ENCODE peak calls at places on chromosomes 3 and 15, in nine cellular contexts. W, I, M, X, N, Z, K, S and G are unnamed samples.

GRCh38 chr3:11558002-11558401 is 85.7 kb downstream of the VGLL4 start:
- DNase-seq in N (no peak), K (no peak), X (no peak), Z (no peak), W (no peak), I (peak), M (no peak), S (peak), G (no peak)

GRCh38 chr15:40087991-40088928 is 20.4 kb downstream of the BMF start:
- DNase-seq in S (no peak), W (no peak), Z (peak), M (no peak), N (no peak), K (no peak), X (no peak), I (no peak), G (no peak)

GRCh38 chr15:89912145-89912673 is 543 bp downstream of the ARPIN start:
- DNase-seq in S (peak), I (no peak), W (peak), X (peak), K (no peak), Z (no peak), M (peak), N (no peak), G (peak)

GRCh38 chr3:41198526-41198925 is 779 bp upstream of the CTNNB1 start:
- DNase-seq in W (peak), N (no peak), Z (peak), K (peak), I (peak), X (peak), M (no peak), S (no peak), G (peak)

GRCh38 chr3:58560771-58561311 is 16.4 kb downstream of the FAM107A start:
- DNase-seq in W (no peak), Z (peak), K (peak), X (peak), N (no peak), S (peak), I (peak), M (peak), G (no peak)

GRCh38 chr3:52190294-52190841 is 7.6 kb upstream of the ALAS1 start:
- DNase-seq in N (no peak), Z (no peak), K (no peak), X (peak), W (peak), I (peak), S (peak), M (no peak), G (peak)

GRCh38 chr3:61541694-61542093 is 19.7 kb upstream of the PTPRG start:
- DNase-seq in W (no peak), Z (no peak), N (no peak), K (peak), X (no peak), M (no peak), I (no peak), S (no peak), G (no peak)

GRCh38 chr3:71245052-71245488 is 338.5 kb downstream of the FOXP1 start:
- DNase-seq in I (no peak), S (peak), X (no peak), N (no peak), K (no peak), W (no peak), Z (peak), M (no peak), G (no peak)

GRCh38 chr3:177750436-177750835 is 553.2 kb upstream of the TBL1XR1 start:
- DNase-seq in Z (no peak), N (no peak), M (no peak), K (no peak), I (no peak), W (no peak), S (no peak), X (no peak), G (no peak)

GRCh38 chr3:129611812-129612349 is 5.4 kb upstream of the PLXND1 start:
- DNase-seq in M (peak), S (peak), W (no peak), I (peak), X (peak), K (no peak), Z (peak), N (no peak), G (no peak)

GRCh38 chr15:76058714-76059319 is 968 bp upstream of the TMEM266 start:
- DNase-seq in M (no peak), S (no peak), N (no peak), X (peak), I (no peak), Z (peak), K (peak), W (no peak), G (peak)

GRCh38 chr15:68020685-68021084 is 33.4 kb upstream of the PIAS1 start:
- DNase-seq in M (no peak), K (no peak), Z (no peak), I (no peak), N (no peak), W (no peak), X (no peak), S (no peak), G (no peak)

GRCh38 chr3:129058441-129059194 is 2.0 kb upstream of the GP9 start:
- DNase-seq in N (no peak), I (no peak), W (peak), S (no peak), K (peak), M (peak), Z (no peak), X (no peak), G (peak)

GRCh38 chr15:49265911-49266310 is 95.9 kb downstream of the GALK2 start:
- DNase-seq in M (no peak), N (no peak), Z (no peak), I (no peak), K (peak), X (no peak), S (no peak), W (no peak), G (no peak)

GRCh38 chr3:487580-487979 is 291.0 kb downstream of the CHL1 start:
- DNase-seq in Z (no peak), W (no peak), I (no peak), X (no peak), K (no peak), N (no peak), S (no peak), M (no peak), G (no peak)

GRCh38 chr15:74776851-74777768 is 4.8 kb upstream of the CSK start:
- DNase-seq in I (no peak), W (no peak), K (no peak), M (no peak), X (peak), Z (no peak), S (peak), N (no peak), G (peak)

GRCh38 chr3:55331524-55331923 is 155.6 kb downstream of the WNT5A start:
- DNase-seq in S (no peak), N (no peak), M (no peak), I (no peak), X (no peak), K (no peak), W (no peak), Z (no peak), G (no peak)